ENCODE peak calls at places on chromosomes 3 and 15, in eight cellular contexts. One of them, this sample, is unnamed.

GRCh38 chr3:29759443-29760033 is 478.7 kb downstream of the RBMS3 start:
- DNase-seq in fibroblast of pulmonary artery: peak
- DNase-seq in GM23338: no peak
- DNase-seq in breast epithelium: no peak
- DNase-seq in ovary: no peak
- DNase-seq in uterus: no peak
- DNase-seq in fibroblast of lung: peak
- DNase-seq in HFF-Myc: no peak
- DNase-seq in this sample: no peak

GRCh38 chr3:150057227-150057626 is 86.5 kb upstream of the PFN2 start:
- DNase-seq in fibroblast of pulmonary artery: no peak
- DNase-seq in GM23338: no peak
- DNase-seq in breast epithelium: no peak
- DNase-seq in ovary: no peak
- DNase-seq in uterus: no peak
- DNase-seq in fibroblast of lung: no peak
- DNase-seq in HFF-Myc: no peak
- DNase-seq in this sample: no peak

GRCh38 chr3:120429921-120430361 is 20.9 kb downstream of the FSTL1 start:
- DNase-seq in fibroblast of pulmonary artery: no peak
- DNase-seq in GM23338: no peak
- DNase-seq in breast epithelium: no peak
- DNase-seq in ovary: no peak
- DNase-seq in uterus: no peak
- DNase-seq in fibroblast of lung: peak
- DNase-seq in HFF-Myc: peak
- DNase-seq in this sample: no peak

GRCh38 chr3:42572278-42572677 is 9.5 kb downstream of the SEC22C start:
- DNase-seq in fibroblast of pulmonary artery: peak
- DNase-seq in GM23338: peak
- DNase-seq in breast epithelium: no peak
- DNase-seq in ovary: no peak
- DNase-seq in uterus: no peak
- DNase-seq in fibroblast of lung: peak
- DNase-seq in HFF-Myc: no peak
- DNase-seq in this sample: peak

GRCh38 chr15:101264011-101264410 is 12.2 kb upstream of the CHSY1 start:
- DNase-seq in fibroblast of pulmonary artery: peak
- DNase-seq in GM23338: no peak
- DNase-seq in breast epithelium: no peak
- DNase-seq in ovary: no peak
- DNase-seq in uterus: no peak
- DNase-seq in fibroblast of lung: no peak
- DNase-seq in HFF-Myc: no peak
- DNase-seq in this sample: no peak

GRCh38 chr3:57179580-57180410 is 14.6 kb upstream of the IL17RD start:
- DNase-seq in fibroblast of pulmonary artery: peak
- DNase-seq in GM23338: peak
- DNase-seq in breast epithelium: no peak
- DNase-seq in ovary: no peak
- DNase-seq in uterus: no peak
- DNase-seq in fibroblast of lung: peak
- DNase-seq in HFF-Myc: no peak
- DNase-seq in this sample: no peak

GRCh38 chr3:193240436-193240849 is 579 bp upstream of the PLAAT1 start:
- DNase-seq in fibroblast of pulmonary artery: no peak
- DNase-seq in GM23338: peak
- DNase-seq in breast epithelium: no peak
- DNase-seq in ovary: no peak
- DNase-seq in uterus: no peak
- DNase-seq in fibroblast of lung: no peak
- DNase-seq in HFF-Myc: no peak
- DNase-seq in this sample: peak

GRCh38 chr3:11154036-11154952 is at the start of gene HRH1:
- DNase-seq in fibroblast of pulmonary artery: peak
- DNase-seq in GM23338: peak
- DNase-seq in breast epithelium: no peak
- DNase-seq in ovary: peak
- DNase-seq in uterus: no peak
- DNase-seq in fibroblast of lung: no peak
- DNase-seq in HFF-Myc: no peak
- DNase-seq in this sample: no peak

GRCh38 chr3:11641316-11641682 is 2.4 kb downstream of the VGLL4 start:
- DNase-seq in fibroblast of pulmonary artery: peak
- DNase-seq in GM23338: no peak
- DNase-seq in breast epithelium: no peak
- DNase-seq in ovary: no peak
- DNase-seq in uterus: no peak
- DNase-seq in fibroblast of lung: peak
- DNase-seq in HFF-Myc: peak
- DNase-seq in this sample: no peak

GRCh38 chr15:93179072-93179471 is 90.1 kb upstream of the RGMA start:
- DNase-seq in fibroblast of pulmonary artery: no peak
- DNase-seq in GM23338: no peak
- DNase-seq in breast epithelium: no peak
- DNase-seq in ovary: peak
- DNase-seq in uterus: no peak
- DNase-seq in fibroblast of lung: no peak
- DNase-seq in HFF-Myc: no peak
- DNase-seq in this sample: peak

GRCh38 chr3:14478943-14479550 is 61.1 kb downstream of the GRIP2 start:
- DNase-seq in fibroblast of pulmonary artery: no peak
- DNase-seq in GM23338: no peak
- DNase-seq in breast epithelium: no peak
- DNase-seq in ovary: no peak
- DNase-seq in uterus: no peak
- DNase-seq in fibroblast of lung: no peak
- DNase-seq in HFF-Myc: no peak
- DNase-seq in this sample: no peak

GRCh38 chr3:156093966-156094365 is 26.4 kb upstream of the KCNAB1 start:
- DNase-seq in fibroblast of pulmonary artery: no peak
- DNase-seq in GM23338: peak
- DNase-seq in breast epithelium: no peak
- DNase-seq in ovary: no peak
- DNase-seq in uterus: no peak
- DNase-seq in fibroblast of lung: no peak
- DNase-seq in HFF-Myc: no peak
- DNase-seq in this sample: no peak

GRCh38 chr3:38047896-38048295 is 8.9 kb downstream of the DLEC1 start:
- DNase-seq in fibroblast of pulmonary artery: no peak
- DNase-seq in GM23338: no peak
- DNase-seq in breast epithelium: no peak
- DNase-seq in ovary: no peak
- DNase-seq in uterus: no peak
- DNase-seq in fibroblast of lung: no peak
- DNase-seq in HFF-Myc: no peak
- DNase-seq in this sample: no peak

GRCh38 chr15:31323627-31324026 is 3.0 kb upstream of the KLF13 start:
- DNase-seq in fibroblast of pulmonary artery: no peak
- DNase-seq in GM23338: no peak
- DNase-seq in breast epithelium: no peak
- DNase-seq in ovary: no peak
- DNase-seq in uterus: no peak
- DNase-seq in fibroblast of lung: no peak
- DNase-seq in HFF-Myc: no peak
- DNase-seq in this sample: no peak

DNA sequence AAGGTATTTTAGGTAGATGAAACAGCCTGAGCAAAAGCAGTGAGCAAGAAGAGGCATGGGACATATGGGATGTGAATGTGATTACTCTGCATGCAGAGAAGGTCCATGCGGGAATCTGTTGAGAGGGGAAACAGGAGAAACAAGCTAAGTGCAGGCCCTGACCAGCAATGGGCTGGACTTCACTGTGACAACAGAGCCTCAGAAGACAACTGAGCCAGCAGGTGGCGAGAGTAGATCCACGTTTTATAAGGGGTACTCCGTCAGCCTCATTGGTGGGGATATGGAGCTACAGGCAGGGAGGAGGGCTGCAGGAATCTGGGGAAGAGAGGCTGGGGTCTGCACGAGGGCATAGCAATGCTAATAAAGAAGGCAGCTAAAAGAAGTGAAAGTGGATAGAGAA is 405.9 kb upstream of the LMCD1 start:
- DNase-seq in fibroblast of pulmonary artery: no peak
- DNase-seq in GM23338: peak
- DNase-seq in breast epithelium: no peak
- DNase-seq in ovary: no peak
- DNase-seq in uterus: no peak
- DNase-seq in fibroblast of lung: no peak
- DNase-seq in HFF-Myc: no peak
- DNase-seq in this sample: no peak
- TF ChIP-seq CTCF in fibroblast of pulmonary artery: no peak
- TF ChIP-seq CTCF in GM23338: peak
- TF ChIP-seq CTCF in breast epithelium: no peak
- TF ChIP-seq CTCF in ovary: no peak
- TF ChIP-seq CTCF in uterus: no peak
- TF ChIP-seq CTCF in fibroblast of lung: no peak
- TF ChIP-seq CTCF in HFF-Myc: no peak
- TF ChIP-seq CTCF in this sample: no peak

DNA sequence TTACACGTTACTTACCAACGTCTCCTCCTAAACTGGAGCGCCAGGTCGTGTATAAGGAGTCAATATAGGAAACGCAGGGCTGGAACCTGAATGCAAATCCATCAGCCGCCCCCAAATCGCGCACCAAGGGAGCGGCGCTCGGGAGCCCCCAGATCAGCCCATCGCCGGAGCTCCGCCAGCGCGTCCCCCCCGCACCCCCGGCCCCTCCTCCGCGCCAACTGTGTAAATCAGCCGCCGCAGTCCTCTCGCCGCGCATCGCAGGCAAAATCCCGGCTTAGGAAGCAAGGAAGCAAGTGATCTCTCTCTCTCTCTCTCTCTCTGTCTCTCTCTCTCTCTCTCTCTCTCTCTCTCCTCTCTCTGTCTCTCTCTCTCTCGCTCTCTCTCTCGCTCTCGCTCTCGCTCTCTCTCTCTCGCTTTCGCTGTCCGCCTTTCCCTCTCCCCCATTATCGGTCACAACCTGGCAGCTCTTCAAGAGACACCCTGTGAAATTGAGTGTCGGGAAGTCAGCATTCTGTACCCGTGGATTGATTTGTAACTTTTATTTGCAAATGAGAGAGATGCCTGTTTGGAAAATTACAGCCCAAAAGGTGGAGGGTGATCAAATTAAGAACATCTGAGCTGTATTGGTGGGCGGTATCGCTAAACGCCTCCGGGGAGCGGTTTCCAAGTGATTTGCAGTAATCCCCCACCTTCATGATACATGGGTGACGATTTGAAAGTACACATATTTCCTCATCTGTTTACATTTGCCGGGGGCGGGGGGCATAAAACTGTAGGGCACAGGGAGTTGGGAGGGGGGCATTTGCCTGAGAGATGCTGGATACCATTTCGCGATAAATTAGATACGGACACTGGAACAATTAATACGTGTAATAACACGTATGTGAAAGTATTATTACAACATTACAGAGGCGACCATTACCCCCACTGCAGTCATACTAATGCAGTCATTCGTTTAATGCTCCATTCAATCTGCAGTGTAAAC is 685 bp upstream of the SLITRK3 start:
- DNase-seq in fibroblast of pulmonary artery: no peak
- DNase-seq in GM23338: peak
- DNase-seq in breast epithelium: no peak
- DNase-seq in ovary: no peak
- DNase-seq in uterus: peak
- DNase-seq in fibroblast of lung: peak
- DNase-seq in HFF-Myc: no peak
- DNase-seq in this sample: no peak
- TF ChIP-seq CTCF in fibroblast of pulmonary artery: no peak
- TF ChIP-seq CTCF in GM23338: no peak
- TF ChIP-seq CTCF in breast epithelium: no peak
- TF ChIP-seq CTCF in ovary: no peak
- TF ChIP-seq CTCF in uterus: no peak
- TF ChIP-seq CTCF in fibroblast of lung: no peak
- TF ChIP-seq CTCF in HFF-Myc: no peak
- TF ChIP-seq CTCF in this sample: no peak

GRCh38 chr15:65599677-65600076 is 11.3 kb downstream of the INTS14 start:
- DNase-seq in fibroblast of pulmonary artery: no peak
- DNase-seq in GM23338: no peak
- DNase-seq in breast epithelium: no peak
- DNase-seq in ovary: no peak
- DNase-seq in uterus: no peak
- DNase-seq in fibroblast of lung: no peak
- DNase-seq in HFF-Myc: no peak
- DNase-seq in this sample: no peak

GRCh38 chr15:65598468-65598867 is 12.5 kb downstream of the INTS14 start:
- DNase-seq in fibroblast of pulmonary artery: no peak
- DNase-seq in GM23338: no peak
- DNase-seq in breast epithelium: no peak
- DNase-seq in ovary: no peak
- DNase-seq in uterus: no peak
- DNase-seq in fibroblast of lung: no peak
- DNase-seq in HFF-Myc: no peak
- DNase-seq in this sample: no peak

GRCh38 chr15:65595960-65596359 is 15.0 kb downstream of the INTS14 start:
- DNase-seq in fibroblast of pulmonary artery: peak
- DNase-seq in GM23338: peak
- DNase-seq in breast epithelium: no peak
- DNase-seq in ovary: no peak
- DNase-seq in uterus: no peak
- DNase-seq in fibroblast of lung: no peak
- DNase-seq in HFF-Myc: no peak
- DNase-seq in this sample: no peak
- TF ChIP-seq CTCF in fibroblast of pulmonary artery: peak
- TF ChIP-seq CTCF in GM23338: peak
- TF ChIP-seq CTCF in breast epithelium: no peak
- TF ChIP-seq CTCF in ovary: no peak
- TF ChIP-seq CTCF in uterus: no peak
- TF ChIP-seq CTCF in fibroblast of lung: peak
- TF ChIP-seq CTCF in HFF-Myc: peak
- TF ChIP-seq CTCF in this sample: peak

DNA sequence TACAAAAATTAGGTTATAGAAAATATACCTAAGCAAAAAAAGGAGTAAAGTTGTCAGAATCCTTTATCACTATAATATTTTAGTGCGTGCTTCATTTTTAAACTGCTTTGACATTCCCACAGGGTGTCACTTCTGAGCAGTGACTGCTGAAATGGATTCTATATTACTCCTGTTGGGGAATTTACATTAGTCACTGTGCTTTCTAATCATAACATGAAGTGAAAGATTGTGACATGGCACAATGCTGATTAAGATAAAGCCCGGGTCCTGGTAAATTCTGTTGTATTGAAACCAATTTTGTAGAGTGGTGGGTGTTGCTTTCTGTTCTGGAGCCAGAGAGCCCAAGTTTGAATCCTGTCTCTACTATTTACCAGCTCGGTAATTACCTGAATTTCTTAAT is 36.4 kb upstream of the EHHADH start:
- DNase-seq in fibroblast of pulmonary artery: no peak
- DNase-seq in GM23338: no peak
- DNase-seq in breast epithelium: no peak
- DNase-seq in ovary: no peak
- DNase-seq in uterus: no peak
- DNase-seq in fibroblast of lung: no peak
- DNase-seq in HFF-Myc: no peak
- DNase-seq in this sample: no peak
- TF ChIP-seq CTCF in fibroblast of pulmonary artery: no peak
- TF ChIP-seq CTCF in GM23338: no peak
- TF ChIP-seq CTCF in breast epithelium: no peak
- TF ChIP-seq CTCF in ovary: no peak
- TF ChIP-seq CTCF in uterus: no peak
- TF ChIP-seq CTCF in fibroblast of lung: no peak
- TF ChIP-seq CTCF in HFF-Myc: no peak
- TF ChIP-seq CTCF in this sample: no peak

This sample was measured in body of pancreas.